ENCODE peak calls at places on chromosomes 2 and 18, in six cellular contexts. V, Z, F, J, G and H are unnamed samples.
A peak's percentile ranks its signal among the peaks of the same experiment; 100 is the strongest.

GRCh38 chr2:144438722-144439508 is 81.0 kb downstream of the ZEB2 start:
- DNase-seq in V (no peak), Z (no peak), F (no peak), J (no peak), G (no peak), H (no peak)

GRCh38 chr2:181054843-181055242 is 74.4 kb downstream of the UBE2E3 start:
- DNase-seq in V (no peak), Z (no peak), F (no peak), J (no peak), G (no peak), H (no peak)

GRCh38 chr2:120754067-120754960 is 18.6 kb downstream of the GLI2 start:
- DNase-seq in V (no peak), Z (no peak), F (no peak), J (peak; percentile 15), G (no peak), H (no peak)

GRCh38 chr18:58993260-58993659 is 128.6 kb downstream of the ZNF532 start:
- DNase-seq in V (no peak), Z (no peak), F (no peak), J (no peak), G (no peak), H (no peak)

GRCh38 chr2:72780483-72780882 is 45.4 kb downstream of the EXOC6B start:
- DNase-seq in V (no peak), Z (no peak), F (no peak), J (no peak), G (no peak), H (no peak)

GRCh38 chr18:31491586-31491985 is 6.4 kb upstream of the DSG2 start:
- DNase-seq in V (no peak), Z (no peak), F (no peak), J (no peak), G (no peak), H (no peak)

GRCh38 chr2:33008716-33009115 is 62.0 kb downstream of the LTBP1 start:
- DNase-seq in V (no peak), Z (no peak), F (no peak), J (no peak), G (no peak), H (no peak)

GRCh38 chr2:222303828-222304736 is 5.3 kb upstream of the PAX3 start:
- DNase-seq in V (peak; percentile 59), Z (no peak), F (no peak), J (peak; percentile 62), G (no peak), H (no peak)

GRCh38 chr2:156436477-156437085 is 402 bp downstream of the GPD2 start:
- DNase-seq in V (peak; percentile 25), Z (peak; percentile 41), F (no peak), J (no peak), G (no peak), H (peak; percentile 42)

GRCh38 chr2:126849054-126849453 is 49.6 kb upstream of the TEX51 start:
- DNase-seq in V (no peak), Z (no peak), F (no peak), J (no peak), G (no peak), H (no peak)

GRCh38 chr2:9288233-9288632 is 81.6 kb downstream of the ASAP2 start:
- DNase-seq in V (no peak), Z (no peak), F (no peak), J (no peak), G (no peak), H (no peak)

GRCh38 chr2:47728551-47728950 is 54.4 kb upstream of the MSH6 start:
- DNase-seq in V (no peak), Z (no peak), F (no peak), J (no peak), G (no peak), H (no peak)

GRCh38 chr2:46117379-46117778 is 179.8 kb upstream of the EPAS1 start:
- DNase-seq in V (no peak), Z (no peak), F (peak; percentile 41), J (no peak), G (no peak), H (no peak)

GRCh38 chr2:178301595-178302324 is 107.4 kb downstream of the OSBPL6 start:
- DNase-seq in V (no peak), Z (no peak), F (no peak), J (no peak), G (no peak), H (no peak)

GRCh38 chr2:207876834-207877535 is 107.3 kb upstream of the FZD5 start:
- DNase-seq in V (no peak), Z (no peak), F (no peak), J (no peak), G (no peak), H (no peak)

GRCh38 chr2:60309941-60310680 is 243.3 kb downstream of the BCL11A start:
- DNase-seq in V (no peak), Z (no peak), F (no peak), J (no peak), G (no peak), H (no peak)

GRCh38 chr18:23824704-23825103 is 135.5 kb downstream of the LAMA3 start:
- DNase-seq in V (no peak), Z (no peak), F (no peak), J (no peak), G (no peak), H (no peak)

GRCh38 chr18:46894124-46894523 is 23.2 kb downstream of the PIAS2 start:
- DNase-seq in V (no peak), Z (peak; percentile 15), F (no peak), J (no peak), G (no peak), H (no peak)

GRCh38 chr2:10233131-10234012 is 69.3 kb upstream of the HPCAL1 start:
- DNase-seq in V (no peak), Z (no peak), F (no peak), J (peak; percentile 18), G (no peak), H (no peak)

GRCh38 chr2:222693837-222694236 is 22.4 kb downstream of the MOGAT1 start:
- DNase-seq in V (peak; percentile 49), Z (no peak), F (peak; percentile 41), J (no peak), G (no peak), H (no peak)

GRCh38 chr2:207473866-207474251 is 55.9 kb upstream of the CREB1 start:
- DNase-seq in V (no peak), Z (no peak), F (no peak), J (no peak), G (no peak), H (no peak)

GRCh38 chr2:17589406-17590035 is 49.0 kb downstream of the VSNL1 start:
- DNase-seq in V (peak; percentile 40), Z (no peak), F (no peak), J (no peak), G (no peak), H (no peak)

GRCh38 chr2:76427447-76427846 is 716.7 kb upstream of the GCFC2 start:
- DNase-seq in V (no peak), Z (no peak), F (no peak), J (no peak), G (no peak), H (no peak)

GRCh38 chr2:59389240-59389639 is 1148.1 kb upstream of the FANCL start:
- DNase-seq in V (no peak), Z (no peak), F (no peak), J (no peak), G (no peak), H (no peak)

GRCh38 chr2:121075006-121075545 is 209.9 kb downstream of the TFCP2L1 start:
- DNase-seq in V (peak; percentile 94), Z (peak; percentile 89), F (peak; percentile 95), J (no peak), G (peak; percentile 5), H (peak; percentile 18)

GRCh38 chr2:9333591-9334171 is 89.6 kb downstream of the ITGB1BP1 start:
- DNase-seq in V (peak; percentile 76), Z (peak; percentile 52), F (peak; percentile 53), J (no peak), G (no peak), H (peak; percentile 72)

GRCh38 chr18:12598181-12598921 is 59.6 kb downstream of the SPIRE1 start:
- DNase-seq in V (peak; percentile 21), Z (no peak), F (no peak), J (no peak), G (no peak), H (no peak)

DNA sequence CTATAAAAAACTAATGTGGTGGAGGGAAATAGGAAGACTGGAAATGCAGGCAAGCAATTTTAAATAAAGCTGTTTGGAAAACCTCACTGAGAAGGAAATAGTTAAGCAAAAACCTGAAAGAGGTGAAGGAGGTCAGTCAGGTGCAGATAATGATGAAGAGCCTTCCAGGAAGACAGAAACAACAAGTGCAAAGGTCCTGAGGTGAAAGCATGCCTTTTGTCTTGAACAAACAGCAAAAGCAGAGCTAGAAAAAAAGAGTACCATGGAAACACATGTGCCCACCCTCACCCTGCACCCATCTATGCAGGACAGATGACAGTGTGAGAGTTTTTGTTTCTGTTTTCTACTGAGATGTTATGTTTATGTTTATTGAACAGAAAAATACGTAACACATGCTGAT is 8.1 kb upstream of the ZBTB14 start:
- DNase-seq in V (no peak), Z (no peak), F (no peak), J (no peak), G (no peak), H (no peak)
- TF ChIP-seq CTCF in V (no peak), Z (no peak), F (no peak), J (no peak), G (no peak), H (no peak)

DNA sequence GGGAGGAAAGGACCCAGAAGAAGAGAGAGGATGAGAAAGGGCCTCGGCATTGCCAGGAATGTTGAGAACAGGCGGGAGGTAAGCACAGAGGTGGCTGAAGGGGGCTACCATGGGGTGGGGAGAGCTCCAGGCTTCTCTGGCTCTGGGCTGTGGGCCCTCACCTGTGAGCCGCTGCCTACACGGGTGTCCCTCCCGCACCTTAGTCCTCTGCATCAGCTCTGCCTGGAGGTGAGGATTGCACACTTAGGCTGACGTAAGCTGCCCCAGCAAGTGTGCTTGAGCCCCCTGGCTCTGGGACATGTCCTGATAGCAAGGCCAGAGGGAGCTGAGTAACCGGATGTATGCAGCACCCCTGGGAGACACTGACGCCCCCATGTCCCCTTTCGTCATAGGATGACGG is 33.9 kb downstream of the TMEM18 start:
- DNase-seq in V (no peak), Z (no peak), F (no peak), J (no peak), G (no peak), H (no peak)
- H3K27me3 ChIP-seq in V (no peaks in the 10 kb centered on the region), Z (peaks cover 56% of the 10 kb centered on the region), F (peaks cover 19% of the 10 kb centered on the region), J (no peaks in the 10 kb centered on the region), G (no peaks in the 10 kb centered on the region), H (peaks cover 7% of the 10 kb centered on the region)

GRCh38 chr18:49690307-49690706 is 123.0 kb downstream of the ACAA2 start:
- DNase-seq in V (no peak), Z (no peak), F (peak; percentile 10), J (no peak), G (no peak), H (no peak)
- TF ChIP-seq POLR2AphosphoS5 in V (no peak), Z (no peak), F (no peak), J (no peak), G (no peak), H (no peak)

DNA sequence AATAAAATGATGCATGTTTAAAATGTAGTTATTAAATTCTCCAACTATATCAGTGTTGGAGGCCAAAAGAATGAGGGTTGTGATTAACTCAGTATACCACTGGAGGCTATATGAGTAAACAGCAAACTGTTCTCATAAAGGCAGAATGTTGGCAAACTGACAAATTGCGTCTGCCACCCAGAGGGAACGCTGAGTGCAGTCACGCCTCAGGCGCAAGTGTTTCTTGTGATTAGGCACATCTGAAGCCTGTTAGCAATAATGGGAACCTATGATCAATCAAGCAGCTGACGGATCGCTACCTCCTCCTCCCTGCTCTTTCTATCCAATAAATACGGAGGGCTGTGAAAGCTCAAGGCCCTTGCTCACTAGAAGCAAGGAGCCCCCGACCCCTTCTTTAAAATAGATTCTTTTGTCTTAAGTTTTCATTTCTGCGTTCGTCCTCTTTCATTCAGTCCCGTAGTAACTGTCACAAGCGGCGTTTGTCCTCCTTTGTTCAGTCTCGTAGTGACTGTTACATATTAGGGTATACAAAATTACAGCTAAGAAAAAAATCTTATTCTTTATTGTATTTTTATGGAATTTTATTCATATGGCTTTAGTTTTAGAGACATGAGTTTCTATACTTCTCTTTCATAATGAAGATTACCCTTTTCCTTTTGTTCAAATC is 16.3 kb upstream of the RMND5A start:
- DNase-seq in V (no peak), Z (no peak), F (peak; percentile 83), J (no peak), G (no peak), H (peak; percentile 73)
- TF ChIP-seq CTCF in V (no peak), Z (no peak), F (no peak), J (no peak), G (no peak), H (no peak)